ENCODE peak calls at places on chromosome 11, in nine cellular contexts. I is transverse colon, G is tibial nerve, M is body of pancreas, N is heart left ventricle, F is NB4, U is adrenal gland, V is Peyer's patch, K is A549. A is an unnamed sample.

GRCh38 chr11:94602430-94603372 is 35.5 kb downstream of the PIWIL4 start:
- DNase-seq in I (peak), G (no peak), M (peak), N (peak), F (peak), U (peak), V (peak), K (peak), A (no peak)

GRCh38 chr11:32333335-32333991 is 101.9 kb downstream of the WT1 start:
- DNase-seq in I (peak), G (peak), M (peak), N (peak), F (no peak), U (peak), V (peak), K (peak), A (peak)

GRCh38 chr11:59756496-59756840 is 1.3 kb downstream of the STX3 start:
- DNase-seq in I (no peak), G (no peak), M (no peak), N (no peak), F (no peak), U (no peak), V (no peak), K (no peak), A (no peak)

GRCh38 chr11:70233962-70234361 is 30.9 kb downstream of the FADD start:
- DNase-seq in I (no peak), G (no peak), M (no peak), N (no peak), F (no peak), U (no peak), V (no peak), K (no peak), A (no peak)

GRCh38 chr11:114174712-114175495 is 115.4 kb downstream of the ZBTB16 start:
- DNase-seq in I (no peak), G (no peak), M (no peak), N (no peak), F (no peak), U (no peak), V (no peak), K (no peak), A (no peak)

GRCh38 chr11:32884770-32885384 is 7.7 kb upstream of the QSER1 start:
- DNase-seq in I (no peak), G (no peak), M (no peak), N (no peak), F (peak), U (no peak), V (no peak), K (no peak), A (no peak)

GRCh38 chr11:34356576-34356917 is 1.3 kb downstream of the ABTB2 start:
- DNase-seq in I (no peak), G (no peak), M (no peak), N (peak), F (peak), U (peak), V (peak), K (no peak), A (no peak)

GRCh38 chr11:103927535-103927934 is 108.9 kb upstream of the DDI1 start:
- DNase-seq in I (no peak), G (no peak), M (no peak), N (no peak), F (peak), U (no peak), V (no peak), K (no peak), A (no peak)

GRCh38 chr11:116164843-116165242 is 607.9 kb downstream of the BUD13 start:
- DNase-seq in I (no peak), G (no peak), M (no peak), N (no peak), F (no peak), U (no peak), V (no peak), K (no peak), A (no peak)

GRCh38 chr11:126834149-126834548 is 166.4 kb downstream of the KIRREL3 start:
- DNase-seq in I (no peak), G (no peak), M (no peak), N (no peak), F (no peak), U (no peak), V (no peak), K (no peak), A (no peak)

GRCh38 chr11:67060111-67060522 is 3.5 kb downstream of the RHOD start:
- DNase-seq in I (no peak), G (no peak), M (no peak), N (no peak), F (no peak), U (no peak), V (no peak), K (peak), A (no peak)

GRCh38 chr11:44627911-44628729 is 62.7 kb downstream of the CD82 start:
- DNase-seq in I (peak), G (peak), M (peak), N (peak), F (no peak), U (peak), V (peak), K (no peak), A (peak)

GRCh38 chr11:61514050-61514917 is 5.7 kb downstream of the LRRC10B start:
- DNase-seq in I (no peak), G (no peak), M (no peak), N (no peak), F (no peak), U (no peak), V (no peak), K (no peak), A (no peak)

GRCh38 chr11:2272946-2273280 is 2.5 kb upstream of the ASCL2 start:
- DNase-seq in I (no peak), G (no peak), M (no peak), N (no peak), F (no peak), U (no peak), V (no peak), K (no peak), A (no peak)

GRCh38 chr11:93248602-93249001 is 50.8 kb upstream of the SLC36A4 start:
- DNase-seq in I (no peak), G (no peak), M (no peak), N (no peak), F (peak), U (no peak), V (no peak), K (no peak), A (no peak)

GRCh38 chr11:70048279-70049024 is 29.7 kb upstream of the ANO1 start:
- DNase-seq in I (peak), G (no peak), M (no peak), N (no peak), F (peak), U (no peak), V (no peak), K (peak), A (peak)

GRCh38 chr11:82557274-82557673 is 176.4 kb downstream of the FAM181B start:
- DNase-seq in I (peak), G (no peak), M (no peak), N (peak), F (no peak), U (no peak), V (peak), K (no peak), A (peak)

GRCh38 chr11:113419426-113420003 is 31.9 kb downstream of the ANKK1 start:
- DNase-seq in I (no peak), G (no peak), M (no peak), N (no peak), F (no peak), U (no peak), V (no peak), K (no peak), A (no peak)

GRCh38 chr11:128901655-128902514 is 10.7 kb downstream of the KCNJ5 start:
- DNase-seq in I (no peak), G (no peak), M (no peak), N (no peak), F (no peak), U (no peak), V (no peak), K (no peak), A (no peak)

GRCh38 chr11:107957109-107957588 is 28.9 kb downstream of the RAB39A start:
- DNase-seq in I (no peak), G (peak), M (no peak), N (no peak), F (no peak), U (no peak), V (no peak), K (no peak), A (peak)

GRCh38 chr11:130168105-130168504 is 8.5 kb downstream of the ST14 start:
- DNase-seq in I (peak), G (no peak), M (no peak), N (no peak), F (no peak), U (no peak), V (no peak), K (no peak), A (no peak)

GRCh38 chr11:68870470-68870869 is 28.8 kb upstream of the CPT1A start:
- DNase-seq in I (no peak), G (no peak), M (no peak), N (no peak), F (peak), U (no peak), V (no peak), K (no peak), A (no peak)
- H3K4me3 ChIP-seq in I (peak), G (peak), M (no peak), N (peak), F (peak), U (no peak), V (peak), K (peak), A (no peak)

DNA sequence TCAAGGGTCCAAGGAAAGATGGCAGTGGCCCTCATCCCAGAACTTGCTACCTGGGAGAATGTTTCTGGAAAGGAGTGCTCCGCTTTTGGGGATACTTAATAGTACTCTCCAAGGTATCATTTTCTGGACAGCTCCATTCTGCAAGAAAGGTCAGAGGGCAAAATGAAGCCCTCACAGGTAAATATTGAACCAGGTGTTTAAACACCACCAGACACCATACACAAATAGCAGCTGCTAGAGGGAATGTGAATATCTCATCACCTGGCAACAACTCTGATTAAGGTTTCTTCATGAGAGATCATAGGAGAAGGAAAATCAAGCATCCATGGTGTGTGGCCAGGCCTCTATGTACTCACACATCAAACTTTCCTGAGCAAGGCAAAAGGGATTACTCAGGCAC is 226.2 kb upstream of the FAT3 start:
- DNase-seq in I (no peak), G (no peak), M (no peak), N (no peak), F (no peak), U (no peak), V (no peak), K (no peak), A (no peak)
- TF ChIP-seq CTCF in I (no peak), G (no peak), M (no peak), N (no peak), F (no peak), U (no peak), V (no peak), K (no peak), A (no peak)

DNA sequence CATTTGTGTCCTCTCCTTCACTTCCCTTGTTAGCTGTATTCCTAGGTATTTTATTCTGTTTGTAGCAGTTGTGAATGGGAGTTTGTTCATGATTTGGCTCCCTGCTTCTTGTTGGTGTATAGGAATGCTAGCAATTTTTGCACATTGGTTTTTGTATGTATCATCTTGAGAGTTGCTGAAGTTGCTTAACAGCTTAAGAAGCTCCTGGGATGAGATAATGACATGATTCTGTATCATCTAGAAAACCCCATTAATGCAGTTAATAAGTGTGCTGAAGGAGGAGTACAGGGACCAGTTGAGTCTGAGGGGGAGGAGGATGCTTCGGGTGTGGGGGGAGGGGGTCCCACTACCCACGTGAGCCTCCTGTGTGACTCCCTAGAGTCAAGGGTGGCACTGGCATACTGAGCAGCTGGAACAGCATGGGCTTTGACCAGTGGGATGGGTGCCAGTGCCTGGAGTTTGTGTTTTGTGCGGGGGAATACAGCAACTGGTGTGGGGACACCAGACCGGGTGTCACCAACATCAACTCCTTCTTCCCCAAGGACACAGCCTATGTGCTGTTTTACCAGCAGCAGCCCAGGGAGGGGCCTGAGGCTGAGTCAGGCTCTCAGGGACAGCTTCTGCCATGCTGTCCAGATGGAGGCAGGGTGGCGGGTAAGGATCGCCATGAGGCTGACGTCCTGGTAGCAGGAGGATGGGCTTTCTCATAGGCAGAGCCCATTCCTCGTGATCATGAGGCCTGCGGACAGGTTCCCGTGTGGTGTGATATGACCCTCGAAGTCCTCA is 24.1 kb downstream of the USP35 start:
- DNase-seq in I (no peak), G (no peak), M (no peak), N (no peak), F (no peak), U (peak), V (peak), K (no peak), A (no peak)
- TF ChIP-seq POLR2A in I (no peak), G (no peak), M (no peak), N (no peak), F (no peak), U (no peak), V (no peak), K (no peak), A (no peak)

DNA sequence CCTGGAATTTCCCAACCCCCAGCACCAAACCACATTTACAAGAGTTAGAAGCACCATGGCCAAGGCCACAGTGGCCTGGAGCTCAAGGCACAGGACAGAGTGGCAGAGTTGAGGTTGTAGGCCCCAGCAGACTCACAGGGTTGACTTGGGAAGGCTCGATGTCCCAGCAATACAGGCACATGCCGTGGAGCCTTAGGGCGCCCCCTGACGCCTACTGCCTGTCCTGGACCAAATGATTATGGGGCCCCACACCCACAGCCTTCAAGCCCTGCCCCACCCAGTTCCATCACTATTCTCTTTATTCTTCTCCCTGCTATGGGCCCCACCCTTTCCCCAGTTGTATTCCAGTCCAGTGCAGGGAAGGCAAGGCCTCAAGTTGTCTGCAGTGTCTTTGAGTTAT is at the start of gene CCDC179:
- DNase-seq in I (no peak), G (no peak), M (no peak), N (no peak), F (no peak), U (no peak), V (no peak), K (no peak), A (no peak)
- H3K4me3 ChIP-seq in I (no peak), G (no peak), M (no peak), N (no peak), F (no peak), U (no peak), V (no peak), K (no peak), A (no peak)

DNA sequence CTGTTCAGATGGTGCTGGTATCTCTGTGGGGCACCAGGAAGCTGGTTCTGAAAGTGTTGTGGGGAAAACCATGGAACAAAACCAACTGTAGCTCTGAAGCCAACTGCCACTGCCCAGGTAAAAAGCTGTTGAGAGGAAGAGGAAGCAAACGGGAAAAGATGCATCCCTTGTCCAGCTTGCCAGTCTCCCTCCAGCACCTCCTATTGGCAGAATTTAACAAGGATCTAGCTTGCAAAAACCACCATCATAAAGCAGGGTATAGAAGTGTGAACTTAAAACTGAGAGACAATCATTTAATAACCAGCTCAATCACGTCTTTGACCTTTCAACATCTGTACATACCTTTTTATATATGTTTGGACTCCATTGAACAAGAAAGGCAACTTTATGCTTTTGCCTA is 4.5 kb downstream of the PATE1 start:
- DNase-seq in I (no peak), G (no peak), M (no peak), N (no peak), F (no peak), U (no peak), V (no peak), K (no peak), A (no peak)
- TF ChIP-seq CTCF in I (no peak), G (no peak), M (no peak), N (no peak), F (no peak), U (no peak), V (no peak), K (no peak), A (no peak)

DNA sequence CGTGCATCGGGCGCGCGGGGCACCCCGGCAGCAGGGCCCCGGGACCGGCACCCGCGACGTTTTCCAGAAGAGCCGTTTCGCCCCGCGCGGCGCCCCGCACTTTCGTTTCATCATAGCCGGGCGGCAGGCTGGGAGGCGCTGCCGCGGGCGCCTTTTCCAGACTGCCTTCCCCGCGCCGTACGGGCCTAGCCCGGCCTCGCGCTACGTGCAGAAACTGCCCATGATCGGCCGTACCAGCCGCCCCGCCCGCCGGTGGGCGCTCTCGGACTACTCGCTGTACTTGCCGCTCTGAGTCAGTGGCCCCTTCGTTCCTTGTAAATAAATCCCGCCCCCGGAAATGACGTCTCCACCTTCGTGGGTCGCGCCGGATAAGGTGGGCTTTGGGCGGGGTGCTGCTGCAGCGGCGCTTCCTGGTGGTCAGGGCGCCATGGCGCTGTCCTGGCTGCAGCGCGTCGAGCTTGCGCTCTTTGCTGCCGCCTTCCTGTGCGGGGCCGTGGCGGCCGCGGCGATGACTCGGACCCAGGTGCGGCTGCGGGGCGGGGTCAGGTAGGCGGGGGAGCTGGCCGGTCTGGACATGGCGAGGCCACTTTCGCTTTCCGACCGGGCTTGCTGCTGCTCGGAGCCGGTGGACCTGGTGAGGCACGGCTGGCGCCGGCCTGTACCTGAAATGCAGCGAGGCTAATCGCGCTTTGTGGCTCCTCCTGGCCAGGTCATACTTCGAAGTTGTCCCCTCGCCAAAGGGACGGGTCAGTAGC is at the start of gene TMEM179B:
- DNase-seq in I (peak), G (peak), M (peak), N (peak), F (peak), U (peak), V (peak), K (peak), A (peak)
- TF ChIP-seq POLR2A in I (peak), G (peak), M (peak), N (peak), F (peak), U (peak), V (peak), K (peak), A (no peak)

GRCh38 chr11:64920124-64920523 is 3.1 kb upstream of the ATG2A start:
- DNase-seq in I (no peak), G (no peak), M (no peak), N (no peak), F (no peak), U (no peak), V (no peak), K (no peak), A (no peak)
- H3K4me3 ChIP-seq in I (no peak), G (no peak), M (no peak), N (no peak), F (no peak), U (no peak), V (no peak), K (no peak), A (no peak)

GRCh38 chr11:11789735-11790369 is 51.9 kb upstream of the USP47 start:
- DNase-seq in I (no peak), G (no peak), M (no peak), N (no peak), F (peak), U (no peak), V (no peak), K (peak), A (no peak)
- TF ChIP-seq CTCF in I (peak), G (peak), M (peak), N (peak), F (peak), U (peak), V (no peak), K (peak), A (no peak)